ENCODE peak calls at places on chromosomes 12 and 14, in six cellular contexts. X is nephron progenitor cell, L is upper lobe of right lung, W is neural crest cell, M is choroid plexus epithelial cell, G is AG09319. S is an unnamed sample.

GRCh38 chr12:132665149-132665491 is 22.0 kb downstream of the POLE start:
- DNase-seq in X (no peak), L (no peak), W (no peak), M (no peak), G (no peak), S (no peak)

GRCh38 chr14:94129758-94130414 is 482 bp upstream of the IFI27L2 start:
- DNase-seq in X (peak), L (no peak), W (peak), M (peak), G (no peak), S (peak)

GRCh38 chr12:47412837-47413236 is 293.0 kb downstream of the RPAP3 start:
- DNase-seq in X (no peak), L (no peak), W (no peak), M (no peak), G (no peak), S (no peak)

GRCh38 chr12:43728698-43729097 is 29.9 kb downstream of the PUS7L start:
- DNase-seq in X (no peak), L (no peak), W (no peak), M (no peak), G (no peak), S (no peak)

GRCh38 chr14:49250517-49250916 is 335.7 kb downstream of the RPS29 start:
- DNase-seq in X (no peak), L (no peak), W (no peak), M (no peak), G (no peak), S (no peak)

GRCh38 chr14:100278702-100279101 is 27.5 kb downstream of the SLC25A29 start:
- DNase-seq in X (no peak), L (peak), W (no peak), M (peak), G (peak), S (peak)

GRCh38 chr12:103571286-103571685 is 15.8 kb upstream of the STAB2 start:
- DNase-seq in X (peak), L (no peak), W (peak), M (no peak), G (no peak), S (no peak)

GRCh38 chr12:93089805-93090569 is 160.9 kb upstream of the EEA1 start:
- DNase-seq in X (no peak), L (no peak), W (no peak), M (peak), G (no peak), S (no peak)

GRCh38 chr14:55850803-55851202 is 267.4 kb upstream of the PELI2 start:
- DNase-seq in X (no peak), L (no peak), W (no peak), M (peak), G (peak), S (no peak)

GRCh38 chr12:129776977-129777667 is 126.7 kb downstream of the TMEM132D start:
- DNase-seq in X (no peak), L (no peak), W (no peak), M (no peak), G (no peak), S (no peak)

GRCh38 chr12:117282490-117282889 is 78.9 kb downstream of the NOS1 start:
- DNase-seq in X (no peak), L (no peak), W (no peak), M (no peak), G (no peak), S (no peak)

GRCh38 chr14:68397371-68397779 is 395.5 kb downstream of the ZFP36L1 start:
- DNase-seq in X (no peak), L (peak), W (no peak), M (no peak), G (no peak), S (no peak)

GRCh38 chr12:64625243-64626077 is 15.2 kb downstream of the RASSF3 start:
- DNase-seq in X (no peak), L (peak), W (no peak), M (peak), G (peak), S (no peak)

GRCh38 chr12:108621161-108621560 is 12.5 kb downstream of the SELPLG start:
- DNase-seq in X (no peak), L (no peak), W (no peak), M (no peak), G (no peak), S (no peak)

GRCh38 chr12:4027412-4027811 is 154.2 kb upstream of the PARP11 start:
- DNase-seq in X (no peak), L (no peak), W (no peak), M (no peak), G (no peak), S (no peak)

GRCh38 chr14:93430319-93430801 is 379 bp upstream of the UNC79 start:
- DNase-seq in X (peak), L (no peak), W (peak), M (peak), G (no peak), S (peak)

GRCh38 chr12:116465892-116466291 is 93.3 kb upstream of the MAP1LC3B2 start:
- DNase-seq in X (no peak), L (peak), W (no peak), M (no peak), G (no peak), S (no peak)

GRCh38 chr14:31950760-31951637 is 126.1 kb upstream of the ARHGAP5 start:
- DNase-seq in X (peak), L (no peak), W (peak), M (peak), G (no peak), S (no peak)

GRCh38 chr12:60522684-60523083 is 926.9 kb downstream of the SLC16A7 start:
- DNase-seq in X (no peak), L (no peak), W (no peak), M (no peak), G (no peak), S (no peak)

GRCh38 chr12:128381537-128381936 is 114.6 kb downstream of the TMEM132C start:
- DNase-seq in X (peak), L (no peak), W (peak), M (no peak), G (no peak), S (no peak)

GRCh38 chr12:11085419-11085818 is 6.7 kb downstream of the TAS2R43 start:
- DNase-seq in X (no peak), L (no peak), W (no peak), M (peak), G (no peak), S (peak)

GRCh38 chr14:35854696-35855270 is 28.6 kb downstream of the BRMS1L start:
- DNase-seq in X (no peak), L (no peak), W (no peak), M (no peak), G (no peak), S (no peak)

GRCh38 chr14:77342726-77343397 is 22.0 kb downstream of the GSTZ1 start:
- DNase-seq in X (no peak), L (no peak), W (no peak), M (no peak), G (no peak), S (no peak)

GRCh38 chr12:110229409-110229808 is 51.6 kb upstream of the ATP2A2 start:
- DNase-seq in X (no peak), L (no peak), W (no peak), M (no peak), G (no peak), S (no peak)

GRCh38 chr12:86367137-86367536 is 110.9 kb upstream of the MGAT4C start:
- DNase-seq in X (no peak), L (no peak), W (no peak), M (no peak), G (no peak), S (no peak)

GRCh38 chr12:16121953-16122352 is 155.5 kb downstream of the SLC15A5 start:
- DNase-seq in X (no peak), L (no peak), W (no peak), M (no peak), G (no peak), S (no peak)

GRCh38 chr14:69611264-69612013 is at the start of gene SUSD6:
- DNase-seq in X (peak), L (peak), W (peak), M (peak), G (peak), S (peak)

GRCh38 chr12:45232771-45233372 is 17.0 kb downstream of the ANO6 start:
- DNase-seq in X (no peak), L (no peak), W (no peak), M (peak), G (no peak), S (no peak)

GRCh38 chr12:74111688-74112360 is 425.8 kb upstream of the ATXN7L3B start:
- DNase-seq in X (peak), L (peak), W (no peak), M (peak), G (no peak), S (no peak)

GRCh38 chr14:87916103-87916885 is 76.7 kb downstream of the GALC start:
- DNase-seq in X (no peak), L (peak), W (no peak), M (no peak), G (no peak), S (no peak)

GRCh38 chr12:130127909-130128763 is 34.1 kb upstream of the FZD10 start:
- DNase-seq in X (no peak), L (no peak), W (no peak), M (no peak), G (no peak), S (no peak)

GRCh38 chr12:113115455-113116126 is 20.0 kb downstream of the RASAL1 start:
- DNase-seq in X (no peak), L (no peak), W (no peak), M (no peak), G (no peak), S (no peak)

GRCh38 chr12:113118142-113118541 is 17.4 kb downstream of the RASAL1 start:
- DNase-seq in X (no peak), L (no peak), W (no peak), M (no peak), G (no peak), S (no peak)

GRCh38 chr12:113119980-113120669 is 15.4 kb downstream of the RASAL1 start:
- DNase-seq in X (no peak), L (no peak), W (peak), M (no peak), G (no peak), S (no peak)

GRCh38 chr12:113116875-113117274 is 18.7 kb downstream of the RASAL1 start:
- DNase-seq in X (no peak), L (no peak), W (no peak), M (no peak), G (no peak), S (no peak)

DNA sequence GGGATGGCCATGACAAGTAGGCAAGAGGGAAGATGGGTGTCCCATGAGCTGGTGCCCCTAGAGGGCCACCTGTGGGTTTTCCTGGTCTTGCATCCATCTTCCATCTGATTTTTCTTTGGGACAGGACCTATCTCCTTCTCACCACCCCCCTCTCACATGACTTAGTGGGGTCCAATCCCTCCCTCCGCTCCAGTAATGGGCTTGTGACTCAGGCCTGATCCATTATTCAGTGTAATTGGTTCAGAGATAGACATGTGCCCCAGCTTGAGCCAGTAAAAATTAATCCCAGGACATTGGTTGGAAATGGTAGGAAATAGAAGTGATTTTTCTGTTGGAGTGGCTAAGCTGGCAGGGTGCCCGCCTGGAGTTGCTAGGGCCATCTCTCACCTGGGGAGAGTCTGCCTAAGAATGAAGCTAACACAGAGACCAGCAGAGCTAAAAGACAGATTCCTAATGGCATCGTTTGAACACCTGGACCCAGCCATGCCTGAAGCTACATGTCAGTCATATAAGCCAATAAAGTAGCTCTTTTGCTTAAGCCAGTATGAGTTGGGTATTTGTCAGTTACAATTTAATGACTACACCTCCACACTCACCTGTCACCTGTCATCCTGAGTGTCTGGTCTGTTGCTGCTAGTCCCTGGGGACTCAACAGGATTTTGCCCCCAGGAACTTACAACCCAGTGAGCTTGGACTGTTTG is 14.7 kb downstream of the RASAL1 start:
- DNase-seq in X (no peak), L (no peak), W (no peak), M (no peak), G (no peak), S (no peak)
- TF ChIP-seq CTCF in X (no peak), L (no peak), W (no peak), M (no peak), G (no peak), S (no peak)

DNA sequence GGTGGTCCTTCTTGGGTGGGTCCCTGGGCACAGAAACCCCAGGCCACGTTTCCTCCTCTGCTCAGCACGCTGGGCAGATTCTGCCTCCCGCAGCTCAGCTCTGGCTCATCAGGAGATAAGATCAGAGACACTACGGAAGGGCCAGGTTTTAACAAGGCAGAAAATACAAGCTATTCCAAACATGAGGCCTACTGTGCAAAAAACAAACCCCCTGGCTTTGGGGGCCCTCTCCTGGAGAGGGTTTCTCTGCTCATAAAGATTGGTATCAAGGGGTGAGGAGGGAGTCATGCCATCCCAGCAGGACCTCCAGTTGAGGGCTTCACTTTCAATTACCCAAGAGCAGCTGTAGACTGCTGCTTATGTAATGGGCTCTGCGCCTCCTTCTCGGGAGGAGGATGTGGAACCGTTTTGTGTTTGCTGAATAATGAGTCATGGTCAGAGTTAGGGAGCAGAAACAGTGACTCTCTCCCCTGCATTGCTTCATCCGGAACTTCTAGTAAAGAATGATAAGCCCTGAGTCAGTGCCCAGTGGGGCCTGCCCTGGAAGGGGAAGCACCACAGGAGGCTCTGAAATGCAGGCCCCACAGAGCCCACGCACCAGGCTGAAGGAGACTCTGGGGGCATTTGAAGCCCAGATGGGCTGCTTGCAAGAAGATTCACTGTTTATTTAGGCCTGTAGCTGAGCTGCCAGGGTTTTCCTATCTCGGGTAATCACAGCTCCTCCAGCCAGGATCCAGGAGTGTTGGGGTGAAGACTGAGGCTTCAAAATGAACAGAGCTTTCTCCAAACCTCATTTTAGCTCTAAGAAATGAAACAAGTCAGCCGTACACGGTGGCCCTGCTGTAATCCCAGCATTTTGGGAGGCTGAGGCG is 79.3 kb downstream of the SSPN start:
- DNase-seq in X (no peak), L (peak), W (no peak), M (peak), G (peak), S (peak)
- TF ChIP-seq CTCF in X (no peak), L (no peak), W (no peak), M (peak), G (no peak), S (no peak)

GRCh38 chr12:40105515-40106201 is at the start of gene SLC2A13:
- DNase-seq in X (peak), L (peak), W (peak), M (peak), G (peak), S (peak)
- TF ChIP-seq CTCF in X (no peak), L (no peak), W (no peak), M (no peak), G (no peak), S (no peak)

GRCh38 chr12:53803703-53804102 is 51.9 kb upstream of the CISTR start:
- DNase-seq in X (no peak), L (no peak), W (no peak), M (no peak), G (no peak), S (no peak)
- TF ChIP-seq CTCF in X (no peak), L (no peak), W (no peak), M (no peak), G (no peak), S (no peak)

GRCh38 chr12:30754750-30755394 is at the start of gene CAPRIN2:
- DNase-seq in X (peak), L (peak), W (peak), M (peak), G (peak), S (peak)
- TF ChIP-seq CTCF in X (no peak), L (peak), W (no peak), M (peak), G (peak), S (peak)

GRCh38 chr14:23953464-23954278 is at the start of gene DHRS4:
- DNase-seq in X (peak), L (peak), W (peak), M (peak), G (peak), S (peak)

GRCh38 chr14:23950411-23951135 is 3.0 kb upstream of the DHRS4 start:
- DNase-seq in X (no peak), L (no peak), W (no peak), M (peak), G (no peak), S (no peak)

GRCh38 chr14:23951590-23952143 is 1.9 kb upstream of the DHRS4 start:
- DNase-seq in X (no peak), L (no peak), W (no peak), M (no peak), G (no peak), S (no peak)
- TF ChIP-seq CTCF in X (no peak), L (no peak), W (no peak), M (peak), G (no peak), S (no peak)

DNA sequence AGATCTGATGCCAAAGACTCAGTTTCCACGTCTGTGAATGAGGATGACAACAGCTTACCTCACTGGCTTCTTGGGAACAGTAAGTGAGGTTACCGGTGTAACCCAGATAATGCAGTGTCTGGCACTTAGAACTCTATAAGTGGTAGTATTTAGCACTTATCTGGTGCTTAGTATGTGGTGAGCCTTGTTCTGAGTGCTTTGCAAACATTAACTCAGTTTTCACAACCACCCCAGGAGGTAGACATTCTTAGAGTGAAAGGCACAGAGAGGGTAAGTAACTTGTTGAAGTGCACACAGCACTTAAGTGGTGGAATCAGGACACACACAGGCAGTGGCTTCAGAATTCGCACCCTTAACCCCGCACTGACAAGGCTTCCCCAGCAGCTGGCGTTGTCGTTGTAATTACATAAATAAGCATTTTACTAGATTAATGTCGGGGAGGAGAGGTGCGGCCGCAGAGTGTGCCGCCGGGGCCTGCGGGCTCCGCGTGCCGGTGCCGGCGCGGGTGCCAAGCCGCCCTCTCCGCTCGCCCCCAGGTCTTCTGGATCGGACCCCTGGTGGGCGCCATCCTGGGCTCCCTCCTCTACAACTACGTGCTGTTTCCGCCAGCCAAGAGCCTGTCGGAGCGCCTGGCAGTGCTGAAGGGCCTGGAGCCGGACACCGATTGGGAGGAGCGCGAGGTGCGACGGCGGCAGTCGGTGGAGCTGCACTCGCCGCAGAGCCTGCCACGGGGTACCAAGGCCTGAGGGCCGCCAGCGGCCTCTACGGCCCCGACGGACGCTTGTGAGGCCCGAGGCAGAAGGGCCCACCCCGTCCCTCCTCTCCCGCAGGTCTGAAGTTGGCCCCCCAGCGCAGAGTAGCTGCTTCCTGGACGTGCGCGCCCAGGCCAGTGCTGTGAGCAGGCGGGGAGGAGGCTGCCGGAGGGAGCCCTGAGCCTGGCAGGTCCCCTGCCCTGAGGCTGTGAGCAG is 4.6 kb downstream of the AQP2 start:
- DNase-seq in X (no peak), L (peak), W (no peak), M (no peak), G (no peak), S (no peak)
- TF ChIP-seq CTCF in X (no peak), L (no peak), W (no peak), M (peak), G (no peak), S (no peak)

GRCh38 chr12:67268335-67268895 is 743 bp upstream of the CAND1 start:
- DNase-seq in X (peak), L (peak), W (peak), M (peak), G (peak), S (peak)
- TF ChIP-seq CTCF in X (no peak), L (no peak), W (no peak), M (no peak), G (no peak), S (no peak)

GRCh38 chr12:120181991-120182631 is 12.4 kb downstream of the GCN1 start:
- DNase-seq in X (no peak), L (no peak), W (no peak), M (peak), G (no peak), S (no peak)
- TF ChIP-seq CTCF in X (no peak), L (no peak), W (peak), M (peak), G (no peak), S (no peak)

GRCh38 chr12:122192441-122192840 is 9.5 kb downstream of the LRRC43 start:
- DNase-seq in X (no peak), L (no peak), W (no peak), M (no peak), G (no peak), S (no peak)

GRCh38 chr12:122189626-122190475 is 6.9 kb downstream of the LRRC43 start:
- DNase-seq in X (no peak), L (no peak), W (no peak), M (no peak), G (no peak), S (no peak)

GRCh38 chr12:122194804-122195203 is 8.7 kb upstream of the B3GNT4 start:
- DNase-seq in X (no peak), L (no peak), W (no peak), M (no peak), G (no peak), S (no peak)

GRCh38 chr12:122187466-122187865 is 4.5 kb downstream of the LRRC43 start:
- DNase-seq in X (no peak), L (no peak), W (no peak), M (no peak), G (no peak), S (no peak)

GRCh38 chr12:122190842-122191668 is 8.1 kb downstream of the LRRC43 start:
- DNase-seq in X (peak), L (peak), W (peak), M (peak), G (peak), S (peak)
- TF ChIP-seq CTCF in X (peak), L (peak), W (peak), M (peak), G (peak), S (peak)

S was measured in GM13976.